ENCODE peak calls at places on chromosome 9, in ten cellular contexts. S, C, F, P, Q, Z, G, X, N and B are unnamed samples.

GRCh38 chr9:121390372-121390771 is 20.3 kb upstream of the STOM start:
- DNase-seq in S (no peak), C (no peak), F (no peak), P (no peak), Q (no peak), Z (no peak), G (no peak), X (no peak), N (no peak), B (no peak)

GRCh38 chr9:108234811-108235210 is 621.0 kb downstream of the ACTL7B start:
- DNase-seq in S (no peak), C (no peak), F (no peak), P (no peak), Q (no peak), Z (no peak), G (no peak), X (no peak), N (no peak), B (no peak)

GRCh38 chr9:138072161-138072842 is 194.7 kb downstream of the CACNA1B start:
- DNase-seq in S (no peak), C (peak; percentile 34), F (no peak), P (no peak), Q (no peak), Z (no peak), G (peak; percentile 50), X (no peak), N (no peak), B (no peak)

GRCh38 chr9:6414291-6414690 is 1.3 kb downstream of the UHRF2 start:
- DNase-seq in S (no peak), C (no peak), F (no peak), P (no peak), Q (no peak), Z (no peak), G (no peak), X (no peak), N (peak; percentile 23), B (peak; percentile 35)

GRCh38 chr9:4081549-4081895 is 218.3 kb downstream of the GLIS3 start:
- DNase-seq in S (no peak), C (no peak), F (no peak), P (no peak), Q (no peak), Z (no peak), G (no peak), X (no peak), N (no peak), B (no peak)

GRCh38 chr9:136100700-136101614 is 5.9 kb upstream of the NACC2 start:
- DNase-seq in S (no peak), C (no peak), F (no peak), P (no peak), Q (no peak), Z (no peak), G (no peak), X (no peak), N (peak; percentile 72), B (peak; percentile 37)

GRCh38 chr9:68505681-68506409 is 34.8 kb downstream of the TMEM252 start:
- DNase-seq in S (no peak), C (no peak), F (no peak), P (no peak), Q (no peak), Z (no peak), G (no peak), X (no peak), N (no peak), B (peak; percentile 46)

GRCh38 chr9:133406480-133407307 is 11.1 kb downstream of the REXO4 start:
- DNase-seq in S (peak; percentile 75), C (peak; percentile 73), F (peak; percentile 68), P (peak; percentile 68), Q (peak; percentile 87), Z (peak; percentile 89), G (peak; percentile 85), X (peak; percentile 85), N (peak; percentile 77), B (peak; percentile 87)

GRCh38 chr9:134571326-134571871 is 70.2 kb upstream of the COL5A1 start:
- DNase-seq in S (no peak), C (peak; percentile 28), F (no peak), P (peak; percentile 4), Q (no peak), Z (no peak), G (peak; percentile 43), X (no peak), N (no peak), B (no peak)

GRCh38 chr9:83355024-83355444 is 183.2 kb downstream of the FRMD3 start:
- DNase-seq in S (no peak), C (no peak), F (no peak), P (no peak), Q (no peak), Z (no peak), G (peak; percentile 73), X (no peak), N (peak; percentile 24), B (no peak)

GRCh38 chr9:79360387-79361347 is 211.1 kb upstream of the TLE4 start:
- DNase-seq in S (no peak), C (no peak), F (no peak), P (no peak), Q (no peak), Z (no peak), G (no peak), X (no peak), N (no peak), B (no peak)

GRCh38 chr9:124716795-124717194 is 54.3 kb downstream of the NR6A1 start:
- DNase-seq in S (no peak), C (no peak), F (no peak), P (no peak), Q (no peak), Z (no peak), G (no peak), X (no peak), N (no peak), B (peak; percentile 20)

GRCh38 chr9:106287108-106287631 is 575.8 kb upstream of the ZNF462 start:
- DNase-seq in S (no peak), C (no peak), F (no peak), P (no peak), Q (no peak), Z (no peak), G (no peak), X (no peak), N (peak; percentile 25), B (no peak)

GRCh38 chr9:136606687-136607333 is 55.9 kb upstream of the EGFL7 start:
- DNase-seq in S (no peak), C (no peak), F (no peak), P (no peak), Q (peak; percentile 49), Z (no peak), G (no peak), X (no peak), N (no peak), B (no peak)

DNA sequence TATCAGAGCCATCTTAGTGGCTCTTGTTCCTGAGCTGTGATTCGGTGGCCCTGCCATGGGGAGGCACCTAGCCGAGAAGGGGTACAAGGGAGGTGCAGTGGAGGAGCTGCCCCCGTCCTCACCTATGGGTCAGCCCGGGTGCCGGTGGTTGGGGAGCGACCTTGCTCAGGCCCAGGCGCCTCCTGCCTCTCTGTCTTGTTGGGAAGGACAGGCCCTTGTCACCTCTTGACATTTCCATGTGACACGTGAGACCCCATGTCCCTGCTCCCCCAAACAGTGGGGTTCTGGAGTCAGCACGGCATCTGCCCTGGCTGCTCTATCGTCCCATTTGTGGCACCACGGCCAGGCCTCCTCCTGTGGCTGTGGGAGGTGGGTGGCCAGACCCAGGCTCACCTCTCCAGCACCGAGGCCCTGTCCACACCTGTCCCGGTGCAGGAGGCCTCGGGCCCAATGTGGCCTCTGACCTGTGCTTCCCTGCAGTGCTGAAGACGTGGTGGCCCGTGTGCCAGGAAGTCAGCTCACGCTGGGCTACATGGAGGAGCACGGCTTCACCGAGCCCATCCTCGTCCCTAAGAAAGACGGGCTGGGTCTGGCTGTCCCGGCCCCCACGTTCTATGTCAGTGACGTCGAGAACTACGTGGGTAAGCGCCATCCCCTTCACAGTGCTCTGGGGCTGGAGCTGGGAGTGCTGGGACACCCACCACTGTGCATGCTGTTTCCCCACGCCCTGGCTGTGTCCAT is 68.9 kb downstream of the PHF2 start:
- DNase-seq in S (no peak), C (no peak), F (no peak), P (no peak), Q (no peak), Z (no peak), G (peak; percentile 54), X (no peak), N (no peak), B (no peak)
- TF ChIP-seq CTCF in S (no peak), C (no peak), F (no peak), P (no peak), Q (no peak), Z (no peak), G (no peak), X (no peak), N (no peak), B (no peak)

DNA sequence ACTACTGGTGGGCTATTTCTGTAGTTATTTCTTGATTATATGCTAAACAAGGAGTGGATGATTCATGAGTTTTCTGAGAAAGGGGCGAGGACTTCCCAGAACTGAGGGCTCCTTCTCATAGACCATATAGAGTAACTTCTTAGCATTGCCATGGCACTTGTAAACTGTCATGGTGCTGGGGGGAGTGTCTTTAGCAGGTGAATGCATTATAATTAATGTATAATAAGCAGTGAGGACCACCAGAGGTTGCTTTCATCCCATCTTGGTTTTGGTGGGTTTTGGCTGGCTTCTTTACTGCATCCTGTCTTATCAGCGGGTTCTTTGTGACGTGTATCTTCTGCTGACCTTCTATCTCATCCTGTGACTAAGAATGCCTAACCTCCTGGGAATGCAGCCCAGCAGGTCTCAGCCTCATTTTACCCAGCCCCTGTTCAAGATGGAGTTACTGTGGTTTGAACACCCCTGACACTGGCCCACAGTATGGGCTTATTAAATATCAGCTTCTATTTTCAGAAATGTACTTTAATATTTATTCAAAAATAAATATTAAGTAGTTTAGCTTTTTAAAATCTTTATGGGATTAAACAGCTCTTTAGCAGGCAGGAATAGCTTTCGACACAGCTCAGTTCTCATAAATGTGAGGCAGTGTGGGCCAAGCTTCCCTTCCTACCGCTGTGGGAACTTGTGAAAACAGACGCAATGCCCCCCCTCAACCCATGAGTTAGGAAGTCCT is 44.4 kb downstream of the GALNT12 start:
- DNase-seq in S (no peak), C (no peak), F (no peak), P (no peak), Q (no peak), Z (no peak), G (no peak), X (no peak), N (no peak), B (no peak)
- TF ChIP-seq CTCF in S (no peak), C (no peak), F (no peak), P (no peak), Q (no peak), Z (no peak), G (no peak), X (no peak), N (no peak), B (no peak)

GRCh38 chr9:103319979-103320378 is 324.8 kb downstream of the CYLC2 start:
- DNase-seq in S (no peak), C (no peak), F (no peak), P (no peak), Q (no peak), Z (no peak), G (no peak), X (no peak), N (no peak), B (peak; percentile 1)
- TF ChIP-seq CTCF in S (no peak), C (no peak), F (no peak), P (peak; percentile 53), Q (no peak), Z (no peak), G (no peak), X (no peak), N (peak; percentile 39), B (no peak)

DNA sequence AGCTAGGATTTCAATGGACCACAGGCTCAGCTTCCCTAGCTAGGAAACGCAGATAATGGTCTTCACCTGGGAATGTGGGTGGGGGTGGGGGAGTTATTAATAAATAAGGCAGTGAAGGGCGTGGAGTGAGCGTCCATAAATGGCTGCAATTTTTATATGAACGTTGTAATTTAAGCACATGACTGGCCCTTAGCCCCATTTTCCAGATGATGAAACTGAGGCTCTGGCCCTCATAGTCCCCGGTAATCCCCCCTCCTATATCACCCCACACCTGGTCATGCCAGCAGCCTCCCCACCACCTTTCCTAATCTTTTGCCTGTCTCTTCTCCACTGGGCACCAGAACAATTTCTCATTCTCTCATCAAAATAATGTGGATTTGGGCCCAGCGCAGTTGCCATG is 61.9 kb upstream of the LMX1B start:
- DNase-seq in S (no peak), C (no peak), F (no peak), P (no peak), Q (no peak), Z (no peak), G (no peak), X (no peak), N (no peak), B (no peak)
- TF ChIP-seq CTCF in S (no peak), C (no peak), F (no peak), P (no peak), Q (no peak), Z (no peak), G (no peak), X (no peak), N (no peak), B (no peak)